ENCODE peak calls at places on chromosome 19, in seven cellular contexts. E is endothelial cell, Q is dorsolateral prefrontal cortex, J is cardiac fibroblast, Z is right atrium auricular region, S is GM12865, Y is WTC11. C is an unnamed sample.

GRCh38 chr19:11420894-11421606 is 1.9 kb upstream of the RGL3 start:
- DNase-seq in Q (no peak), E (no peak), J (no peak), Y (peak; percentile 72), Z (peak; percentile 66), S (no peak), C (peak; percentile 62)

GRCh38 chr19:14577885-14578427 is 4.9 kb upstream of the CLEC17A start:
- DNase-seq in J (no peak), Q (no peak), S (peak; percentile 82), E (no peak), Y (no peak), Z (no peak), C (no peak)

GRCh38 chr19:31270897-31271568 is 78.2 kb downstream of the TSHZ3 start:
- DNase-seq in Z (no peak), Y (no peak), J (peak; percentile 67), S (no peak), E (no peak), Q (no peak), C (no peak)

GRCh38 chr19:29029271-29029670 is 183.7 kb downstream of the UQCRFS1 start:
- DNase-seq in E (no peak), J (no peak), Y (peak; percentile 23), Z (no peak), Q (no peak), S (no peak), C (no peak)

GRCh38 chr19:35162471-35163326 is 8.2 kb downstream of the FXYD5 start:
- DNase-seq in Z (no peak), Y (no peak), S (no peak), E (no peak), J (no peak), Q (no peak), C (no peak)

GRCh38 chr19:5057860-5058259 is 88.9 kb downstream of the KDM4B start:
- DNase-seq in E (no peak), Q (no peak), Y (peak; percentile 48), S (peak; percentile 18), J (peak; percentile 17), Z (no peak), C (no peak)

GRCh38 chr19:38734426-38735256 is 9.6 kb downstream of the CAPN12 start:
- DNase-seq in Z (no peak), Q (no peak), Y (no peak), E (no peak), J (no peak), S (peak; percentile 80), C (no peak)

GRCh38 chr19:543912-544608 is at the start of gene GZMM:
- DNase-seq in Q (no peak), Z (no peak), J (no peak), Y (no peak), E (no peak), S (no peak), C (peak; percentile 47)

GRCh38 chr19:46591254-46591653 is 9.9 kb upstream of the CALM3 start:
- DNase-seq in Q (no peak), S (no peak), Y (no peak), J (no peak), E (no peak), Z (no peak), C (no peak)

GRCh38 chr19:42178791-42179500 is 38.5 kb downstream of the DEDD2 start:
- DNase-seq in J (no peak), Q (no peak), Y (peak; percentile 73), S (peak; percentile 22), Z (no peak), E (peak; percentile 45), C (no peak)

GRCh38 chr19:52648336-52648990 is 10.3 kb upstream of the ZNF83 start:
- DNase-seq in J (peak; percentile 65), Z (no peak), E (no peak), Y (no peak), S (no peak), Q (no peak), C (no peak)

GRCh38 chr19:16216744-16217670 is 19.3 kb downstream of the AP1M1 start:
- DNase-seq in Z (no peak), Q (no peak), Y (no peak), S (no peak), J (no peak), E (no peak), C (no peak)

GRCh38 chr19:53696951-53697350 is 65.2 kb downstream of the DPRX start:
- DNase-seq in E (no peak), Z (no peak), S (no peak), Y (peak; percentile 13), J (peak; percentile 1), Q (no peak), C (no peak)

GRCh38 chr19:20414133-20414532 is 151.4 kb downstream of the ZNF737 start:
- DNase-seq in J (no peak), Z (no peak), E (no peak), Q (no peak), S (no peak), Y (no peak), C (no peak)

GRCh38 chr19:50835785-50836542 is 2.6 kb upstream of the KLK15 start:
- DNase-seq in J (peak; percentile 60), Z (no peak), S (peak; percentile 82), Y (peak; percentile 81), E (peak; percentile 85), Q (peak; percentile 73), C (peak; percentile 95)

GRCh38 chr19:50839712-50840655 is 6.6 kb upstream of the KLK15 start:
- DNase-seq in Z (no peak), S (no peak), Y (no peak), E (no peak), Q (no peak), J (no peak), C (no peak)

GRCh38 chr19:50837300-50837699 is 3.9 kb upstream of the KLK15 start:
- DNase-seq in Q (no peak), Y (no peak), E (no peak), Z (no peak), S (no peak), J (no peak), C (no peak)

GRCh38 chr19:50836543-50837195 is 3.3 kb upstream of the KLK15 start:
- DNase-seq in J (no peak), Q (peak; percentile 37), E (no peak), Z (no peak), Y (peak; percentile 41), S (no peak), C (no peak)

GRCh38 chr19:50838239-50838638 is 4.9 kb upstream of the KLK15 start:
- DNase-seq in Q (no peak), J (peak; percentile 10), E (no peak), Y (no peak), Z (no peak), S (peak; percentile 59), C (peak; percentile 74)
- TF ChIP-seq CTCF in Q (no peak), J (no peak), E (no peak), Y (no peak), Z (no peak), S (peak; percentile 37), C (peak; percentile 45)

GRCh38 chr19:1805401-1806183 is 6.5 kb downstream of the ATP8B3 start:
- DNase-seq in E (no peak), Q (no peak), S (no peak), Z (no peak), J (no peak), Y (no peak), C (no peak)
- TF ChIP-seq CTCF in E (no peak), Q (no peak), S (no peak), Z (no peak), J (no peak), Y (no peak), C (no peak)

GRCh38 chr19:48321622-48322591 is 3.4 kb upstream of the EMP3 start:
- DNase-seq in J (peak; percentile 99), E (peak; percentile 99), Q (peak; percentile 98), Z (peak; percentile 99), S (peak; percentile 100), Y (peak; percentile 97), C (peak; percentile 96)
- TF ChIP-seq CTCF in J (no peak), E (no peak), Q (peak; percentile 33), Z (no peak), S (no peak), Y (no peak), C (no peak)

GRCh38 chr19:17242431-17243208 is 3.1 kb downstream of the NR2F6 start:
- DNase-seq in S (no peak), Q (no peak), Y (no peak), J (no peak), E (no peak), Z (no peak), C (no peak)
- TF ChIP-seq CTCF in S (no peak), Q (no peak), Y (no peak), J (no peak), E (no peak), Z (no peak), C (no peak)

C was measured in GM13976.